ENCODE peak calls at places on chromosome 5, in eight cellular contexts. One of them, this sample, is unnamed.

GRCh38 chr5:137565450-137565849 is 66.3 kb upstream of the SPOCK1 start:
- DNase-seq in AG04450: no peak
- DNase-seq in fibroblast of mammary gland: peak
- DNase-seq in lower leg skin: no peak
- DNase-seq in activated B cell treated with CpG ODN at 0.5 μM for 24 hours: no peak
- DNase-seq in neural crest cell: no peak
- DNase-seq in GM13976: no peak
- DNase-seq in BE2C: no peak
- DNase-seq in this sample: no peak

GRCh38 chr5:53023969-53024368 is 34.8 kb downstream of the ITGA2 start:
- DNase-seq in AG04450: no peak
- DNase-seq in fibroblast of mammary gland: peak
- DNase-seq in lower leg skin: no peak
- DNase-seq in activated B cell treated with CpG ODN at 0.5 μM for 24 hours: no peak
- DNase-seq in neural crest cell: no peak
- DNase-seq in GM13976: peak
- DNase-seq in BE2C: no peak
- DNase-seq in this sample: no peak

GRCh38 chr5:2300861-2301610 is 418.3 kb upstream of the IRX4 start:
- DNase-seq in AG04450: no peak
- DNase-seq in fibroblast of mammary gland: no peak
- DNase-seq in lower leg skin: peak
- DNase-seq in activated B cell treated with CpG ODN at 0.5 μM for 24 hours: no peak
- DNase-seq in neural crest cell: no peak
- DNase-seq in GM13976: no peak
- DNase-seq in BE2C: no peak
- DNase-seq in this sample: no peak

GRCh38 chr5:143108498-143109128 is 294.9 kb downstream of the NR3C1 start:
- DNase-seq in AG04450: no peak
- DNase-seq in fibroblast of mammary gland: no peak
- DNase-seq in lower leg skin: no peak
- DNase-seq in activated B cell treated with CpG ODN at 0.5 μM for 24 hours: no peak
- DNase-seq in neural crest cell: no peak
- DNase-seq in GM13976: no peak
- DNase-seq in BE2C: peak
- DNase-seq in this sample: no peak

GRCh38 chr5:56148453-56148971 is 84.6 kb downstream of the ANKRD55 start:
- DNase-seq in AG04450: no peak
- DNase-seq in fibroblast of mammary gland: no peak
- DNase-seq in lower leg skin: no peak
- DNase-seq in activated B cell treated with CpG ODN at 0.5 μM for 24 hours: no peak
- DNase-seq in neural crest cell: no peak
- DNase-seq in GM13976: peak
- DNase-seq in BE2C: no peak
- DNase-seq in this sample: no peak

GRCh38 chr5:108193021-108193795 is 188.7 kb downstream of the FBXL17 start:
- DNase-seq in AG04450: peak
- DNase-seq in fibroblast of mammary gland: peak
- DNase-seq in lower leg skin: no peak
- DNase-seq in activated B cell treated with CpG ODN at 0.5 μM for 24 hours: no peak
- DNase-seq in neural crest cell: no peak
- DNase-seq in GM13976: no peak
- DNase-seq in BE2C: no peak
- DNase-seq in this sample: no peak

GRCh38 chr5:51651476-51651875 is 268.2 kb downstream of the ISL1 start:
- DNase-seq in AG04450: no peak
- DNase-seq in fibroblast of mammary gland: no peak
- DNase-seq in lower leg skin: no peak
- DNase-seq in activated B cell treated with CpG ODN at 0.5 μM for 24 hours: no peak
- DNase-seq in neural crest cell: no peak
- DNase-seq in GM13976: no peak
- DNase-seq in BE2C: no peak
- DNase-seq in this sample: no peak

GRCh38 chr5:61279725-61280124 is 52.3 kb upstream of the ZSWIM6 start:
- DNase-seq in AG04450: no peak
- DNase-seq in fibroblast of mammary gland: no peak
- DNase-seq in lower leg skin: no peak
- DNase-seq in activated B cell treated with CpG ODN at 0.5 μM for 24 hours: no peak
- DNase-seq in neural crest cell: no peak
- DNase-seq in GM13976: no peak
- DNase-seq in BE2C: no peak
- DNase-seq in this sample: no peak

GRCh38 chr5:82352146-82352791 is 74.1 kb upstream of the RPS23 start:
- DNase-seq in AG04450: no peak
- DNase-seq in fibroblast of mammary gland: peak
- DNase-seq in lower leg skin: no peak
- DNase-seq in activated B cell treated with CpG ODN at 0.5 μM for 24 hours: no peak
- DNase-seq in neural crest cell: no peak
- DNase-seq in GM13976: no peak
- DNase-seq in BE2C: no peak
- DNase-seq in this sample: no peak

GRCh38 chr5:122415481-122416120 is 103.6 kb downstream of the SNCAIP start:
- DNase-seq in AG04450: peak
- DNase-seq in fibroblast of mammary gland: peak
- DNase-seq in lower leg skin: no peak
- DNase-seq in activated B cell treated with CpG ODN at 0.5 μM for 24 hours: no peak
- DNase-seq in neural crest cell: peak
- DNase-seq in GM13976: peak
- DNase-seq in BE2C: peak
- DNase-seq in this sample: no peak

GRCh38 chr5:32331217-32331926 is 18.6 kb upstream of the MTMR12 start:
- DNase-seq in AG04450: no peak
- DNase-seq in fibroblast of mammary gland: no peak
- DNase-seq in lower leg skin: peak
- DNase-seq in activated B cell treated with CpG ODN at 0.5 μM for 24 hours: no peak
- DNase-seq in neural crest cell: no peak
- DNase-seq in GM13976: no peak
- DNase-seq in BE2C: no peak
- DNase-seq in this sample: no peak

GRCh38 chr5:72234898-72235297 is 85.1 kb downstream of the MRPS27 start:
- DNase-seq in AG04450: no peak
- DNase-seq in fibroblast of mammary gland: no peak
- DNase-seq in lower leg skin: no peak
- DNase-seq in activated B cell treated with CpG ODN at 0.5 μM for 24 hours: no peak
- DNase-seq in neural crest cell: no peak
- DNase-seq in GM13976: no peak
- DNase-seq in BE2C: no peak
- DNase-seq in this sample: no peak

GRCh38 chr5:97094579-97095317 is 47.7 kb downstream of the LIX1 start:
- DNase-seq in AG04450: no peak
- DNase-seq in fibroblast of mammary gland: no peak
- DNase-seq in lower leg skin: no peak
- DNase-seq in activated B cell treated with CpG ODN at 0.5 μM for 24 hours: no peak
- DNase-seq in neural crest cell: no peak
- DNase-seq in GM13976: peak
- DNase-seq in BE2C: no peak
- DNase-seq in this sample: no peak

GRCh38 chr5:179246227-179246626 is 99.0 kb downstream of the ADAMTS2 start:
- DNase-seq in AG04450: no peak
- DNase-seq in fibroblast of mammary gland: no peak
- DNase-seq in lower leg skin: no peak
- DNase-seq in activated B cell treated with CpG ODN at 0.5 μM for 24 hours: no peak
- DNase-seq in neural crest cell: no peak
- DNase-seq in GM13976: no peak
- DNase-seq in BE2C: no peak
- DNase-seq in this sample: no peak

GRCh38 chr5:179241764-179242370 is 103.4 kb downstream of the ADAMTS2 start:
- DNase-seq in AG04450: no peak
- DNase-seq in fibroblast of mammary gland: no peak
- DNase-seq in lower leg skin: peak
- DNase-seq in activated B cell treated with CpG ODN at 0.5 μM for 24 hours: no peak
- DNase-seq in neural crest cell: no peak
- DNase-seq in GM13976: no peak
- DNase-seq in BE2C: no peak
- DNase-seq in this sample: peak

GRCh38 chr5:179242676-179243075 is 102.6 kb downstream of the ADAMTS2 start:
- DNase-seq in AG04450: no peak
- DNase-seq in fibroblast of mammary gland: no peak
- DNase-seq in lower leg skin: peak
- DNase-seq in activated B cell treated with CpG ODN at 0.5 μM for 24 hours: no peak
- DNase-seq in neural crest cell: no peak
- DNase-seq in GM13976: no peak
- DNase-seq in BE2C: no peak
- DNase-seq in this sample: peak

GRCh38 chr5:179243333-179243732 is 101.9 kb downstream of the ADAMTS2 start:
- DNase-seq in AG04450: peak
- DNase-seq in fibroblast of mammary gland: peak
- DNase-seq in lower leg skin: peak
- DNase-seq in activated B cell treated with CpG ODN at 0.5 μM for 24 hours: no peak
- DNase-seq in neural crest cell: no peak
- DNase-seq in GM13976: no peak
- DNase-seq in BE2C: no peak
- DNase-seq in this sample: no peak

GRCh38 chr5:179244051-179244450 is 101.2 kb downstream of the ADAMTS2 start:
- DNase-seq in AG04450: no peak
- DNase-seq in fibroblast of mammary gland: peak
- DNase-seq in lower leg skin: peak
- DNase-seq in activated B cell treated with CpG ODN at 0.5 μM for 24 hours: no peak
- DNase-seq in neural crest cell: no peak
- DNase-seq in GM13976: no peak
- DNase-seq in BE2C: no peak
- DNase-seq in this sample: no peak
- TF ChIP-seq CTCF in AG04450: no peak
- TF ChIP-seq CTCF in fibroblast of mammary gland: no peak
- TF ChIP-seq CTCF in lower leg skin: no peak
- TF ChIP-seq CTCF in activated B cell treated with CpG ODN at 0.5 μM for 24 hours: no peak
- TF ChIP-seq CTCF in neural crest cell: no peak
- TF ChIP-seq CTCF in GM13976: no peak
- TF ChIP-seq CTCF in BE2C: no peak
- TF ChIP-seq CTCF in this sample: no peak

GRCh38 chr5:57302164-57302563 is 128.3 kb downstream of the GPBP1 start:
- DNase-seq in AG04450: no peak
- DNase-seq in fibroblast of mammary gland: peak
- DNase-seq in lower leg skin: no peak
- DNase-seq in activated B cell treated with CpG ODN at 0.5 μM for 24 hours: no peak
- DNase-seq in neural crest cell: no peak
- DNase-seq in GM13976: no peak
- DNase-seq in BE2C: no peak
- DNase-seq in this sample: no peak
- TF ChIP-seq CTCF in AG04450: no peak
- TF ChIP-seq CTCF in fibroblast of mammary gland: peak
- TF ChIP-seq CTCF in lower leg skin: no peak
- TF ChIP-seq CTCF in activated B cell treated with CpG ODN at 0.5 μM for 24 hours: no peak
- TF ChIP-seq CTCF in neural crest cell: no peak
- TF ChIP-seq CTCF in GM13976: no peak
- TF ChIP-seq CTCF in BE2C: no peak
- TF ChIP-seq CTCF in this sample: no peak

DNA sequence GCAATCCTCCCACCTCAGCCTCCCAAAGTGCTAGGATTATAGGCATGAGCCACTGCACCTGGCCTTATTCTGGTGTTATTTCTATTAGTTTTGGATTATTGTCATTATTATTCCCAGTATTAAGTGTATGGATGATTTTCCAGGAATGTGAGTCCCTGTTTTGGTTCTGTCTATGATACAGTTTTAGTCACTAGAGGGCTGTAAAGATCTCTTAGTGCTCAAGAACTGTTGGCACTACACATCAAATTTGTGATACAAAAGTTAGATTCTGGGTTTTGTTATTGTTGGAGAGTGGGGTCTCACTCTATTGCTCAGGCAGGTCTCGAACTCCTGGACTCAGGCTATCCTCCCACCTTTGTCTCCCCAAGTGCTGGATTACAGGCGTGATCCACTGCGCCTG is 12.1 kb downstream of the CCL28 start:
- DNase-seq in AG04450: no peak
- DNase-seq in fibroblast of mammary gland: peak
- DNase-seq in lower leg skin: no peak
- DNase-seq in activated B cell treated with CpG ODN at 0.5 μM for 24 hours: no peak
- DNase-seq in neural crest cell: no peak
- DNase-seq in GM13976: no peak
- DNase-seq in BE2C: no peak
- DNase-seq in this sample: no peak
- TF ChIP-seq CTCF in AG04450: peak
- TF ChIP-seq CTCF in fibroblast of mammary gland: peak
- TF ChIP-seq CTCF in lower leg skin: no peak
- TF ChIP-seq CTCF in activated B cell treated with CpG ODN at 0.5 μM for 24 hours: no peak
- TF ChIP-seq CTCF in neural crest cell: no peak
- TF ChIP-seq CTCF in GM13976: no peak
- TF ChIP-seq CTCF in BE2C: peak
- TF ChIP-seq CTCF in this sample: no peak

DNA sequence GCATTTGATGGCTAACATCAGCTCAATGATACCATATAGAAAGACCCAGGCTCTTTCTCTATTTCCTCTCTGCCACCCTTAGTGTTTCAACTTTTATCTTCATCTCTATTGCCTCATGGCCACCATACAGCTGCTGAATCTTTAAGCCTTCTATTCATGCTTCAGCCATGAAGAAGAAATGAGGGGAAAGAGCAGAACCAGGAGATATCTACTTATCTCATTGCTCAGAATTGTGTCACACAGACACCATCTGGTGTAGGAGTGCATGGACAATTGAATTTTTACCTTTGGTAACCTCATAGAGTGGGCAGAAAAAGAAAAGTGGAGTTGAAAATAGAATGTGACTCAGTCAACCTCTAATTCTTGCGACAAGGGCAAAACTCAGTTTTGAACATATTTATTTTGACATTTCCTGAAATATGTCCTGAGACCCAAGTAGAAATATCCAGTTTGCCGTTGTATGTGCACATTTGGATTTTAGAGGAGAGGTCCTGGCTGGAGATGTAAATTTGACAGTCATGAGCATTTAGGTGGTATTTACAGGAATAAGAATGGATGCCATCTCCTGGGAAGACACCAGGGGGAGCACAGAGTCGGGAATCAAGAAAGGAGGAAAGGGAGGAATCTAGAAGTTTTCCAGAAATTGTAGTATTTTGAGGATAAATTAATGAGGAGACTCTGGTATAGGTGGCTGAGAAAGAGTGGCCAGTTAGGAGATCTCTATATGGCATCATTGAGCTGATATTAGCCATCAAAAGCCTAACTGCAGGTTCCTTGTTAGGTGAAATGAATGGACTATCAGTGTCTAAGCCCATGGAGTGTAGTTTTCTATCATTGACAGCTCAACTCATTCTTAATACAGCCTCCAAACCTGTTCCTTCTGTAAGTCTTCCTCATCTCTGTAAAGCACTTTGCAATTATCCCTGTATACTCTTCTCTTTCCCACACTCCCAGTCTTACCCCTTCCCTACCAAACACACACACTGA is 7.0 kb downstream of the GAPT start:
- DNase-seq in AG04450: peak
- DNase-seq in fibroblast of mammary gland: peak
- DNase-seq in lower leg skin: no peak
- DNase-seq in activated B cell treated with CpG ODN at 0.5 μM for 24 hours: no peak
- DNase-seq in neural crest cell: peak
- DNase-seq in GM13976: no peak
- DNase-seq in BE2C: peak
- DNase-seq in this sample: no peak
- TF ChIP-seq CTCF in AG04450: peak
- TF ChIP-seq CTCF in fibroblast of mammary gland: peak
- TF ChIP-seq CTCF in lower leg skin: no peak
- TF ChIP-seq CTCF in activated B cell treated with CpG ODN at 0.5 μM for 24 hours: no peak
- TF ChIP-seq CTCF in neural crest cell: peak
- TF ChIP-seq CTCF in GM13976: peak
- TF ChIP-seq CTCF in BE2C: peak
- TF ChIP-seq CTCF in this sample: peak

GRCh38 chr5:178519155-178519554 is 71.0 kb downstream of the COL23A1 start:
- DNase-seq in AG04450: no peak
- DNase-seq in fibroblast of mammary gland: no peak
- DNase-seq in lower leg skin: no peak
- DNase-seq in activated B cell treated with CpG ODN at 0.5 μM for 24 hours: no peak
- DNase-seq in neural crest cell: no peak
- DNase-seq in GM13976: no peak
- DNase-seq in BE2C: no peak
- DNase-seq in this sample: no peak
- TF ChIP-seq CTCF in AG04450: no peak
- TF ChIP-seq CTCF in fibroblast of mammary gland: no peak
- TF ChIP-seq CTCF in lower leg skin: no peak
- TF ChIP-seq CTCF in activated B cell treated with CpG ODN at 0.5 μM for 24 hours: no peak
- TF ChIP-seq CTCF in neural crest cell: no peak
- TF ChIP-seq CTCF in GM13976: no peak
- TF ChIP-seq CTCF in BE2C: no peak
- TF ChIP-seq CTCF in this sample: no peak

GRCh38 chr5:163913548-163913947 is 408.1 kb downstream of the MAT2B start:
- DNase-seq in AG04450: no peak
- DNase-seq in fibroblast of mammary gland: peak
- DNase-seq in lower leg skin: no peak
- DNase-seq in activated B cell treated with CpG ODN at 0.5 μM for 24 hours: no peak
- DNase-seq in neural crest cell: no peak
- DNase-seq in GM13976: no peak
- DNase-seq in BE2C: no peak
- DNase-seq in this sample: no peak
- TF ChIP-seq CTCF in AG04450: no peak
- TF ChIP-seq CTCF in fibroblast of mammary gland: peak
- TF ChIP-seq CTCF in lower leg skin: no peak
- TF ChIP-seq CTCF in activated B cell treated with CpG ODN at 0.5 μM for 24 hours: no peak
- TF ChIP-seq CTCF in neural crest cell: peak
- TF ChIP-seq CTCF in GM13976: no peak
- TF ChIP-seq CTCF in BE2C: peak
- TF ChIP-seq CTCF in this sample: no peak